ENCODE peak calls at places on chromosomes 16 and 17, in four cellular contexts. K, W, J and F are unnamed samples. For H3K4me1, the result is how much of the 10 kb centered on the place peaks cover.

GRCh38 chr16:89922884-89923639 is at the start of gene TUBB3:
- DNase-seq in W (peak), K (no peak), J (no peak), F (peak)

GRCh38 chr17:83189673-83190385 is 110.4 kb downstream of the METRNL start:
- DNase-seq in W (peak), J (no peak), K (no peak), F (no peak)

GRCh38 chr16:27450836-27451341 is 48.9 kb downstream of the IL21R start:
- DNase-seq in K (peak), J (no peak), W (no peak), F (no peak)

GRCh38 chr17:56863974-56864373 is 30.0 kb downstream of the DGKE start:
- DNase-seq in W (no peak), K (no peak), J (no peak), F (no peak)

GRCh38 chr17:34235389-34236028 is 19.6 kb upstream of the CCL2 start:
- DNase-seq in W (no peak), K (no peak), J (no peak), F (peak)

GRCh38 chr17:9044796-9045470 is 23.6 kb downstream of the NTN1 start:
- DNase-seq in J (no peak), K (no peak), W (no peak), F (no peak)

GRCh38 chr17:81387235-81388060 is 7.8 kb upstream of the BAHCC1 start:
- DNase-seq in K (no peak), W (peak), J (no peak), F (peak)

GRCh38 chr17:9177212-9177611 is 155.9 kb downstream of the NTN1 start:
- DNase-seq in J (no peak), K (no peak), W (no peak), F (no peak)

GRCh38 chr16:57801856-57802634 is at the start of gene KIFC3:
- DNase-seq in J (no peak), W (peak), K (peak), F (peak)

GRCh38 chr17:45640141-45640850 is 143.8 kb upstream of the CRHR1 start:
- DNase-seq in K (peak), W (peak), J (peak), F (peak)

GRCh38 chr17:72600934-72601333 is 480.1 kb downstream of the SOX9 start:
- DNase-seq in K (no peak), W (no peak), J (no peak), F (no peak)

GRCh38 chr17:69267219-69267618 is 38.6 kb upstream of the ABCA10 start:
- DNase-seq in J (no peak), W (no peak), K (no peak), F (no peak)

GRCh38 chr16:85782476-85782875 is 16.9 kb downstream of the EMC8 start:
- DNase-seq in J (no peak), W (no peak), K (no peak), F (no peak)

GRCh38 chr16:58678716-58679115 is 5.9 kb downstream of the SLC38A7 start:
- DNase-seq in W (no peak), K (no peak), J (no peak), F (no peak)

GRCh38 chr17:48577330-48577945 is 712 bp downstream of the HOXB4 start:
- DNase-seq in J (no peak), W (no peak), K (no peak), F (no peak)

GRCh38 chr16:57282510-57283213 is 1.8 kb downstream of the PLLP start:
- DNase-seq in W (no peak), J (no peak), K (no peak), F (no peak)

GRCh38 chr17:57033296-57033695 is 51.8 kb upstream of the AKAP1 start:
- DNase-seq in J (no peak), K (no peak), W (peak), F (no peak)

GRCh38 chr17:38702900-38703741 is 2.0 kb upstream of the MLLT6 start:
- DNase-seq in K (no peak), W (no peak), J (peak), F (peak)

GRCh38 chr17:81832608-81833159 is 407 bp downstream of the MCRIP1 start:
- DNase-seq in J (no peak), K (no peak), W (no peak), F (no peak)

GRCh38 chr17:14775761-14776492 is 475.0 kb downstream of the HS3ST3B1 start:
- DNase-seq in J (no peak), W (no peak), K (no peak), F (no peak)

GRCh38 chr17:79802736-79803420 is 6.0 kb upstream of the CBX8 start:
- DNase-seq in K (no peak), J (no peak), W (no peak), F (no peak)

GRCh38 chr16:4089811-4090293 is 26.4 kb downstream of the ADCY9 start:
- DNase-seq in J (no peak), K (no peak), W (no peak), F (no peak)

GRCh38 chr17:58120195-58120822 is 27.9 kb upstream of the OR4D1 start:
- DNase-seq in K (peak), W (no peak), J (peak), F (no peak)

GRCh38 chr17:66541461-66542182 is 239.2 kb downstream of the PRKCA start:
- DNase-seq in W (no peak), J (no peak), K (no peak), F (no peak)

GRCh38 chr16:9035986-9036385 is 55.5 kb upstream of the HAPSTR1 start:
- DNase-seq in W (no peak), K (no peak), J (no peak), F (no peak)

GRCh38 chr17:75325827-75326586 is 36.8 kb upstream of the SLC25A19 start:
- DNase-seq in W (no peak), J (no peak), K (no peak), F (no peak)

GRCh38 chr16:89841275-89841674 is 13.0 kb downstream of the SPIRE2 start:
- DNase-seq in W (no peak), K (peak), J (peak), F (no peak)

GRCh38 chr17:17298108-17298507 is 5.1 kb upstream of the NT5M start:
- DNase-seq in W (no peak), J (no peak), K (no peak), F (no peak)

GRCh38 chr16:88441460-88441859 is 11.6 kb upstream of the ZFPM1 start:
- DNase-seq in J (no peak), K (no peak), W (no peak), F (no peak)

GRCh38 chr16:28202147-28202746 is 9.5 kb downstream of the XPO6 start:
- DNase-seq in W (no peak), J (no peak), K (peak), F (no peak)

GRCh38 chr16:2468142-2468724 is 2.9 kb upstream of the NTN3 start:
- DNase-seq in J (no peak), W (no peak), K (no peak), F (no peak)

GRCh38 chr16:2467301-2468141 is 3.6 kb upstream of the NTN3 start:
- DNase-seq in K (no peak), W (no peak), J (no peak), F (peak)

GRCh38 chr16:2470234-2470601 is 879 bp upstream of the NTN3 start:
- DNase-seq in J (no peak), W (no peak), K (no peak), F (no peak)

GRCh38 chr16:2469399-2470233 is 1.5 kb upstream of the NTN3 start:
- DNase-seq in W (no peak), J (no peak), K (no peak), F (no peak)

DNA sequence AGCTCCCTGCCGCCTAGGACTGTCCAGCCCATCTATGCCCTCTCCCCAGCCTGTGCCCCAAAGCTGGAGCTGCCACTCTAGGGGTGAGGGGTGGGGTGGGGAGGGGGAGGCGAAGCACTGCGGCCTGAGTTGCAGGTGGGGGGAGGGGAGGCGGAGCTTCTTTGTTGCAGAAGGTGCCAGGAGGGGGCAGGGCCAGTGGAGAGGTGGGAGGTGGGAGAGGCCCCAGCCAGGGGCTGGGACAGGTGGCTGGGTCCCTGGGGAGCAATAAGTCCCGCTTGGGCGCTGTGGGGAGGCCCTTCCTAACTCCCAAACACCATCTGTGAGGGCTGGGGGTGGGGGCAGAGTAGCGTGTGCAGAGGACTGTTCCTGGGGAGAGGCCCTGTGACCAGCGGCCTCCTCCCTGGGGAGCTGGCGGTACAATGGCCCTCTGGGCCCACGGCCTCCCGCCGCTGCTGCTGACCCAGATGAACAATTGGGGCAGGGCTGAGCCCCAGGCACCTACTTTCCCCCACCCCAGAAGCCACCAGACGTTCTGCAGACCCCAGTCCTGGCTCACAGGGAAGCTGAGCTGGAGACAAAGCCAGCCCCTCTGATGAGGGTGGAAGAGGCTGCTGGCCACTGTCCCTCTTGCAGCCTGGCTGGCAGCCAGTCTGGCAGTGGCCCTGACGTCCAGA is 2.2 kb upstream of the NTN3 start:
- DNase-seq in W (no peak), K (no peak), J (no peak), F (peak)
- H3K4me1 ChIP-seq in W (under half), K (under half), J (under half), F (under half)

GRCh38 chr17:49677933-49678847 is at the start of gene SPOP:
- DNase-seq in W (peak), J (peak), K (peak), F (peak)

GRCh38 chr17:49674507-49674906 is 3.4 kb downstream of the SPOP start:
- DNase-seq in J (no peak), W (no peak), K (no peak), F (no peak)

GRCh38 chr17:49676276-49676868 is 1.5 kb downstream of the SPOP start:
- DNase-seq in K (no peak), J (peak), W (no peak), F (no peak)

GRCh38 chr17:49680314-49680713 is 2.4 kb upstream of the SPOP start:
- DNase-seq in K (no peak), W (no peak), J (no peak), F (no peak)

GRCh38 chr17:49677134-49677932 is 564 bp downstream of the SPOP start:
- DNase-seq in J (peak), W (peak), K (peak), F (peak)
- H3K4me1 ChIP-seq in J (under half), W (under half), K (under half), F (under half)

GRCh38 chr17:28741358-28742349 is 2.2 kb upstream of the TRAF4 start:
- DNase-seq in K (no peak), W (no peak), J (no peak), F (peak)
- H3K4me1 ChIP-seq in K (under half), W (under half), J (under half), F (under half)

DNA sequence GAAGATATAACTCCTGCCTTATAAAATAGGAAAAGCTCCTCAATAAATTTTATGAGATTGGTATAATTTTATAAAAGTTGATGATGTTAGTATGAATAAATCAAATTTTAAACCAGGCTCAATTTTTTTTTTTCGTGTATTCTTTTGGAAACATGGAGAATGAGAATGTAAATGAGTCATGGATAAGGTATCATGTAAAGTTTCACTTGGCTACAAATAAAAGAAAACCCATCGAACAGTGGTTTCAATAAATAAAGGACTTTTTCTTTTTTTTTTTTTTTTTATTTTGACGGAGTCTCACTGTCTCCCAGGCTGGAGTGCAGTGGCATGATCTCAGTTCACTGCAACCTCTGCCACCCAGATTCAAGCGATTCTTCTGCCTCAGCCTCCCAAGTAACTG is 67.3 kb downstream of the PHKB start:
- DNase-seq in W (no peak), J (no peak), K (no peak), F (no peak)
- H3K4me1 ChIP-seq in W (under half), J (under half), K (under half), F (under half)